ENCODE peak calls at places on chromosomes 5 and 9, in four cellular contexts. K is DMS79 treated with DMSO at 0.1 percent for 48 hours, V is thoracic aorta, B is HT1080. C is an unnamed sample.
A peak's percentile ranks its signal among the peaks of the same experiment; 100 is the strongest.

GRCh38 chr5:144333336-144333920 is 162.8 kb downstream of the KCTD16 start:
- DNase-seq in K (peak; percentile 2), V (no peak), B (no peak), C (no peak)

GRCh38 chr9:126499005-126499910 is 114.5 kb upstream of the LMX1B start:
- DNase-seq in K (no peak), V (no peak), B (peak; percentile 39), C (no peak)

GRCh38 chr5:16312786-16313185 is 133.2 kb upstream of the MARCHF11 start:
- DNase-seq in K (no peak), V (no peak), B (peak; percentile 29), C (no peak)

GRCh38 chr5:72658161-72658560 is 151.0 kb upstream of the ZNF366 start:
- DNase-seq in K (no peak), V (no peak), B (no peak), C (no peak)

GRCh38 chr5:54881286-54882005 is 103.9 kb downstream of the ESM1 start:
- DNase-seq in K (no peak), V (no peak), B (peak; percentile 89), C (no peak)

GRCh38 chr5:160524827-160525226 is 103.2 kb downstream of the PTTG1 start:
- DNase-seq in K (no peak), V (no peak), B (no peak), C (no peak)

GRCh38 chr5:73596705-73597328 is 29.2 kb upstream of the ARHGEF28 start:
- DNase-seq in K (no peak), V (no peak), B (peak; percentile 37), C (no peak)

GRCh38 chr5:33343661-33344327 is 97.0 kb upstream of the TARS1 start:
- DNase-seq in K (no peak), V (no peak), B (peak; percentile 71), C (no peak)

GRCh38 chr5:139711067-139711851 is 63.1 kb downstream of the CXXC5 start:
- DNase-seq in K (peak; percentile 17), V (no peak), B (no peak), C (peak; percentile 24)

GRCh38 chr5:124649548-124650501 is 96.6 kb downstream of the ZNF608 start:
- DNase-seq in K (peak; percentile 81), V (no peak), B (peak; percentile 94), C (peak; percentile 42)

GRCh38 chr5:87829214-87829551 is 416.5 kb upstream of the CCNH start:
- DNase-seq in K (no peak), V (peak; percentile 5), B (peak; percentile 86), C (no peak)

GRCh38 chr5:147359551-147359950 is 124.7 kb downstream of the STK32A start:
- DNase-seq in K (no peak), V (no peak), B (no peak), C (no peak)

GRCh38 chr5:111066261-111066938 is 5.1 kb upstream of the TSLP start:
- DNase-seq in K (no peak), V (no peak), B (no peak), C (no peak)

C was measured in GOT3.